ENCODE peak calls at places on chromosomes 11 and 22, in seven cellular contexts. I, U, G, Z, E, Y and M are unnamed samples.

GRCh38 chr11:122803306-122803705 is 35.0 kb upstream of the CRTAM start:
- DNase-seq in Z (no peak), E (no peak), G (peak), I (no peak), U (peak), Y (no peak), M (peak)

GRCh38 chr11:128247235-128247594 is 340.1 kb downstream of the ETS1 start:
- DNase-seq in I (no peak), Y (no peak), E (no peak), Z (no peak), U (no peak), G (no peak), M (no peak)

GRCh38 chr11:33835143-33835878 is 56.6 kb downstream of the LMO2 start:
- DNase-seq in Z (no peak), G (peak), E (no peak), U (peak), I (no peak), Y (no peak), M (peak)

GRCh38 chr11:9057888-9058287 is 33.5 kb downstream of the SCUBE2 start:
- DNase-seq in E (no peak), Z (no peak), Y (no peak), U (no peak), G (no peak), I (no peak), M (no peak)

GRCh38 chr11:69320756-69321741 is 27.1 kb downstream of the MYEOV start:
- DNase-seq in G (no peak), I (no peak), E (peak), Z (no peak), Y (no peak), U (peak), M (peak)

GRCh38 chr11:12841946-12842630 is 167.0 kb upstream of the RASSF10 start:
- DNase-seq in E (no peak), Z (no peak), I (no peak), Y (no peak), G (peak), U (peak), M (peak)

GRCh38 chr11:122910775-122911174 is 28.2 kb downstream of the JHY start:
- DNase-seq in G (peak), E (no peak), U (no peak), Z (no peak), Y (no peak), I (no peak), M (peak)

GRCh38 chr22:28841111-28841510 is 40.7 kb upstream of the XBP1 start:
- DNase-seq in U (no peak), Y (no peak), I (no peak), G (no peak), Z (no peak), E (no peak), M (no peak)

GRCh38 chr11:47631473-47631872 is 10.9 kb downstream of the MTCH2 start:
- DNase-seq in E (no peak), U (no peak), I (no peak), G (peak), Y (no peak), Z (no peak), M (no peak)

GRCh38 chr11:61742391-61742790 is 10.0 kb upstream of the MYRF start:
- DNase-seq in G (no peak), Y (no peak), E (peak), U (no peak), I (no peak), Z (no peak), M (no peak)

GRCh38 chr22:24207264-24208011 is 26.2 kb downstream of the SUSD2 start:
- DNase-seq in Z (no peak), I (no peak), Y (no peak), G (no peak), E (no peak), U (no peak), M (peak)

GRCh38 chr11:77093987-77094840 is 8.4 kb upstream of the OMP start:
- DNase-seq in E (peak), I (no peak), U (no peak), G (no peak), Y (no peak), Z (no peak), M (no peak)

GRCh38 chr22:46421272-46421671 is 85.8 kb downstream of the TRMU start:
- DNase-seq in Z (no peak), Y (no peak), U (no peak), E (no peak), G (no peak), I (peak), M (no peak)

GRCh38 chr11:10742460-10743208 is 8.4 kb upstream of the CTR9 start:
- DNase-seq in E (no peak), U (peak), Z (no peak), Y (no peak), G (peak), I (no peak), M (peak)

GRCh38 chr11:11587122-11587521 is 34.7 kb downstream of the GALNT18 start:
- DNase-seq in I (no peak), E (no peak), Y (no peak), Z (no peak), G (no peak), U (no peak), M (no peak)

GRCh38 chr22:42562282-42562681 is 8.5 kb downstream of the SERHL2 start:
- DNase-seq in E (no peak), Z (peak), I (no peak), Y (no peak), U (no peak), G (no peak), M (no peak)